ENCODE peak calls at places on chromosomes 5 and 9, in seven cellular contexts. G, B, T, M, V, R and Z are unnamed samples.

GRCh38 chr5:143691278-143692236 is 120.4 kb upstream of the HMHB1 start:
- DNase-seq in G (no peak), B (no peak), T (no peak), M (no peak), V (no peak), R (no peak), Z (no peak)

GRCh38 chr9:133593587-133593986 is 15.6 kb downstream of the FAM163B start:
- DNase-seq in G (no peak), B (no peak), T (no peak), M (no peak), V (no peak), R (no peak), Z (no peak)

GRCh38 chr5:59124983-59125960 is 542.4 kb downstream of the RAB3C start:
- DNase-seq in G (peak; percentile 15), B (peak; percentile 37), T (no peak), M (peak; percentile 22), V (no peak), R (no peak), Z (no peak)

GRCh38 chr9:23342296-23342695 is 483.7 kb downstream of the ELAVL2 start:
- DNase-seq in G (no peak), B (peak; percentile 79), T (no peak), M (peak; percentile 12), V (no peak), R (no peak), Z (peak; percentile 4)

GRCh38 chr9:120916573-120916972 is 10.0 kb downstream of the TRAF1 start:
- DNase-seq in G (peak; percentile 94), B (peak; percentile 73), T (no peak), M (peak; percentile 81), V (no peak), R (no peak), Z (peak; percentile 55)

GRCh38 chr9:98785333-98785933 is 10.9 kb downstream of the ANKS6 start:
- DNase-seq in G (peak; percentile 36), B (no peak), T (no peak), M (no peak), V (no peak), R (no peak), Z (no peak)

GRCh38 chr9:76561887-76562286 is 102.9 kb downstream of the GCNT1 start:
- DNase-seq in G (no peak), B (no peak), T (no peak), M (no peak), V (no peak), R (no peak), Z (no peak)

GRCh38 chr5:116137544-116138378 is 52.9 kb downstream of the COMMD10 start:
- DNase-seq in G (peak; percentile 66), B (peak; percentile 72), T (no peak), M (peak; percentile 75), V (peak; percentile 69), R (no peak), Z (peak; percentile 58)

GRCh38 chr5:93404246-93404645 is 176.8 kb downstream of the NR2F1-AS1 start:
- DNase-seq in G (no peak), B (no peak), T (no peak), M (peak; percentile 22), V (no peak), R (no peak), Z (no peak)
- TF ChIP-seq CTCF in G (no peak), B (no peak), T (no peak), M (no peak), V (no peak), R (no peak), Z (no peak)

DNA sequence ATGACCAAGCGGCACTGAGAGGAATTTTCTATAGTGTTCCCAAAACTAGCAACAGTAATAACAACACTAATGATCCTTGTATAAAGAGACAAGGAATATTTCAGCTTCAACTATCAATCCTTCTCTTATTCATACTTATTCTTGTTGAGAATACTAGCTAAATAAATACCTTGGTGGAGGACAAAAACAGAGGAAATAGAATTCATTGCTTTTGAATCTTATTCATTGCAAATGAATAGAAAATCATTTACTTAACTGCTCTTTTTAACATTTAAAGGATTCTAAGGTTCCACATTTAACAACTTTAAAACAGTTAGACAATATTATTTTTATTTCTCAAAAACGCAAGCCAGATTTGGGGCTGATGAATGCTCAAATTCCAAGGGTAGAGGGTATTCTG is 22.4 kb downstream of the SKIC3 start:
- DNase-seq in G (no peak), B (no peak), T (no peak), M (no peak), V (no peak), R (no peak), Z (no peak)
- H3K4me3 ChIP-seq in G (no peak overlapping the region), B (no peak overlapping the region), T (no peak overlapping the region), M (no peak overlapping the region), V (no peak overlapping the region), R (no peak overlapping the region), Z (no peak overlapping the region)

GRCh38 chr5:169100735-169101075 is 200.2 kb downstream of the SLIT3 start:
- DNase-seq in G (peak; percentile 72), B (peak; percentile 29), T (no peak), M (peak; percentile 38), V (peak; percentile 23), R (no peak), Z (peak; percentile 90)
- TF ChIP-seq CTCF in G (no peak), B (no peak), T (no peak), M (no peak), V (no peak), R (no peak), Z (peak; percentile 20)

GRCh38 chr5:107869459-107870115 is 198.8 kb upstream of the EFNA5 start:
- DNase-seq in G (peak; percentile 83), B (peak; percentile 61), T (no peak), M (peak; percentile 84), V (no peak), R (no peak), Z (peak; percentile 82)
- H3K4me3 ChIP-seq in G (no peak overlapping the region), B (no peak overlapping the region), T (no peak overlapping the region), M (no peak overlapping the region), V (no peak overlapping the region), R (no peak overlapping the region), Z (no peak overlapping the region)

GRCh38 chr5:53013857-53014256 is 24.7 kb downstream of the ITGA2 start:
- DNase-seq in G (no peak), B (no peak), T (no peak), M (no peak), V (no peak), R (no peak), Z (no peak)

GRCh38 chr5:53010819-53011218 is 21.7 kb downstream of the ITGA2 start:
- DNase-seq in G (no peak), B (no peak), T (no peak), M (no peak), V (no peak), R (no peak), Z (no peak)

GRCh38 chr5:53008751-53009150 is 19.6 kb downstream of the ITGA2 start:
- DNase-seq in G (peak; percentile 80), B (peak; percentile 53), T (no peak), M (peak; percentile 72), V (no peak), R (no peak), Z (peak; percentile 93)

GRCh38 chr5:53009816-53010215 is 20.7 kb downstream of the ITGA2 start:
- DNase-seq in G (no peak), B (no peak), T (no peak), M (no peak), V (no peak), R (no peak), Z (no peak)

DNA sequence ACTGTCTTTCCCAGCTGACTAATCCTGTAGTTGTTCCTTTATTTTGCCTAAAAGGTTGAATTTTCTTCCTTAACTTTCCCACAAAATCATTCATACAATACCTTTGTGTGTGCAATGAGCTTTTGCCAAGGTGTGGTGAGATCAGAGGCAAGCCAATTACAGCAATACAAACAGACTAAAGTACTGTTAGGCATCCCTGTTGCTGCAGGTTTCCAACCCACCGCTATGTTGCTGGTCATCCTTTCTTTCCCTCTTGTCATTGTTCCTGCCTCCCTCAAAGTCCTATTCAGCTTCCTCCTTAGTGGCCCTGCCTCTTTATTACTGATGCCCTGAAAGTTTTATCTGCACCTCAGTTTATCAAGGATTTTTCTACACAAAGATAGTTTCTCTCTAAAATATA is 22.1 kb downstream of the ITGA2 start:
- DNase-seq in G (no peak), B (no peak), T (no peak), M (no peak), V (no peak), R (no peak), Z (no peak)
- TF ChIP-seq CTCF in G (no peak), B (no peak), T (no peak), M (no peak), V (no peak), R (no peak), Z (no peak)

DNA sequence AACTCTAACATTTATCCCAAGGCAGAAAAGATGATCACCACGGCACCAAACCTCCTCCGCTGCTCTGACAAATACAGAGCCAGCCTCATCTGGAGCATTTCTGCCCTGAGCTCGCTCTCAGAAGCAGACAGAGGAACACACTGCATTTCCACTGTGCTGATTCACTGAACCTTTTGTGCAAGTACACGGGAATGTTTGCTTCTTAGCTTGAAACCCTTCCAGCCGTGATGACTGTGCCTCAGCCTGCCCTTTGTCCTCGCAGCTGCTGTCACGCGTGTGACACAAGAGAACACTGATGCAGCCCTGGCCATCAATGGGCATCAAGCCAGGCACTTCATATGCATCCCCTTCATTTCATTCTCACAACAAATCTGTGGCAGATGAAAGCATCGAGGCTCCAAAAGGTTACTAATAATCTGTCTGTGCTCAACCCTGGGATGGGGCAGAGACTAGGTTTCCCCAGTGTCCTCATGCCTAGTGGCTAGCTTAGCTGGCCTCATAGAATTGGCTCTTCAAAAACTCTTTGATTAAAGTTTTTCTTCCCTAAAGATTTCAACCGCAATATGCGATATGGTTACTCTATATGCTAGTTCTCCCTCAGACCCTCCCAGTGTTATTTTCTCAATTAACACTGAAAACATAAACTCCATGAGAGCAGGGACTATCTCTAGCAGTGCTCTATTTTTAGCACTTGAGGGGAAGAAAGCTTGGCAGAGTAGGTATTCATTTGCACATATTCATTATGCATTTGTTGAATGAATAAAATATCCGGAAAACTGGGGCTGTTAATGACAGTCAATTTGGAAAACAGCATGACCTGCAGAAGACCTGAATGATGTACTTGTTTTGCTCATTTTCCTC is 7.3 kb downstream of the CDC14B start:
- DNase-seq in G (peak; percentile 96), B (peak; percentile 87), T (no peak), M (peak; percentile 94), V (peak; percentile 75), R (no peak), Z (peak; percentile 83)
- H3K4me3 ChIP-seq in G (peak overlapping the region; percentile 40), B (peak overlapping the region; percentile 8), T (no peak overlapping the region), M (no peak overlapping the region), V (no peak overlapping the region), R (no peak overlapping the region), Z (no peak overlapping the region)

GRCh38 chr9:78369644-78370219 is 72.8 kb downstream of the PSAT1 start:
- DNase-seq in G (peak; percentile 83), B (peak; percentile 66), T (peak; percentile 16), M (peak; percentile 76), V (peak; percentile 87), R (peak; percentile 82), Z (peak; percentile 69)
- TF ChIP-seq CTCF in G (peak; percentile 87), B (peak; percentile 96), T (peak; percentile 74), M (peak; percentile 88), V (peak; percentile 97), R (peak; percentile 79), Z (peak; percentile 95)